ENCODE peak calls at places on chromosomes 13 and 19, in seven cellular contexts. I is mammary epithelial cell, P is A673, N is PC-9, Z is GM23338, O is GM23248, M is astrocyte. Q is an unnamed sample.

GRCh38 chr13:33752631-33753030 is 65.3 kb upstream of the RFC3 start:
- DNase-seq in I (no peak), P (no peak), N (no peak), Z (no peak), O (no peak), M (no peak), Q (no peak)

GRCh38 chr19:53076984-53077383 is 26.2 kb downstream of the ZNF160 start:
- DNase-seq in I (no peak), P (peak; percentile 41), N (no peak), Z (peak; percentile 97), O (peak; percentile 67), M (peak; percentile 12), Q (no peak)

GRCh38 chr19:53389591-53390377 is 5.2 kb upstream of the ZNF765 start:
- DNase-seq in I (no peak), P (no peak), N (no peak), Z (peak; percentile 98), O (no peak), M (no peak), Q (no peak)

GRCh38 chr19:45518469-45518826 is 11.2 kb downstream of the VASP start:
- DNase-seq in I (no peak), P (no peak), N (no peak), Z (no peak), O (no peak), M (no peak), Q (no peak)

GRCh38 chr13:99984463-99985242 is 3.1 kb downstream of the ZIC2 start:
- DNase-seq in I (no peak), P (peak; percentile 79), N (no peak), Z (peak; percentile 74), O (no peak), M (no peak), Q (no peak)

GRCh38 chr19:44113784-44114390 is 688 bp downstream of the ZNF225 start:
- DNase-seq in I (peak; percentile 1), P (peak; percentile 4), N (no peak), Z (peak; percentile 21), O (peak; percentile 40), M (no peak), Q (no peak)

GRCh38 chr13:37695200-37695599 is 96.6 kb upstream of the POSTN start:
- DNase-seq in I (no peak), P (no peak), N (no peak), Z (no peak), O (no peak), M (no peak), Q (no peak)

GRCh38 chr19:45800009-45800553 is 7.4 kb upstream of the DMWD start:
- DNase-seq in I (peak; percentile 58), P (peak; percentile 54), N (no peak), Z (no peak), O (peak; percentile 76), M (peak; percentile 50), Q (no peak)

GRCh38 chr19:38388310-38389100 is at the start of gene SPRED3:
- DNase-seq in I (no peak), P (no peak), N (no peak), Z (peak; percentile 85), O (peak; percentile 74), M (no peak), Q (no peak)

GRCh38 chr13:91721413-91721812 is 323.0 kb downstream of the GPC5 start:
- DNase-seq in I (no peak), P (no peak), N (no peak), Z (no peak), O (no peak), M (no peak), Q (no peak)

GRCh38 chr19:55080915-55081772 is 5.5 kb downstream of the EPS8L1 start:
- DNase-seq in I (peak; percentile 51), P (peak; percentile 81), N (no peak), Z (peak; percentile 92), O (peak; percentile 58), M (peak; percentile 12), Q (no peak)

GRCh38 chr13:73677041-73677589 is 457.1 kb downstream of the KLF12 start:
- DNase-seq in I (peak; percentile 95), P (peak; percentile 93), N (peak; percentile 10), Z (no peak), O (peak; percentile 36), M (peak; percentile 80), Q (peak; percentile 51)

GRCh38 chr13:112685856-112686255 is 4.0 kb upstream of the ATP11A start:
- DNase-seq in I (no peak), P (no peak), N (peak; percentile 13), Z (no peak), O (no peak), M (no peak), Q (no peak)

GRCh38 chr13:73228546-73228945 is 169.7 kb downstream of the KLF5 start:
- DNase-seq in I (peak; percentile 45), P (peak; percentile 5), N (no peak), Z (no peak), O (peak; percentile 33), M (no peak), Q (no peak)

GRCh38 chr19:44745386-44745831 is 3.1 kb upstream of the BCL3 start:
- DNase-seq in I (peak; percentile 43), P (peak; percentile 74), N (peak; percentile 55), Z (peak; percentile 52), O (peak; percentile 87), M (peak; percentile 72), Q (no peak)

GRCh38 chr13:26549713-26550112 is 7.8 kb upstream of the WASF3 start:
- DNase-seq in I (no peak), P (no peak), N (no peak), Z (no peak), O (no peak), M (no peak), Q (no peak)

GRCh38 chr13:25249001-25249543 is 38.2 kb downstream of the MTMR6 start:
- DNase-seq in I (peak; percentile 49), P (peak; percentile 80), N (no peak), Z (peak; percentile 68), O (peak; percentile 85), M (peak; percentile 28), Q (peak; percentile 51)

DNA sequence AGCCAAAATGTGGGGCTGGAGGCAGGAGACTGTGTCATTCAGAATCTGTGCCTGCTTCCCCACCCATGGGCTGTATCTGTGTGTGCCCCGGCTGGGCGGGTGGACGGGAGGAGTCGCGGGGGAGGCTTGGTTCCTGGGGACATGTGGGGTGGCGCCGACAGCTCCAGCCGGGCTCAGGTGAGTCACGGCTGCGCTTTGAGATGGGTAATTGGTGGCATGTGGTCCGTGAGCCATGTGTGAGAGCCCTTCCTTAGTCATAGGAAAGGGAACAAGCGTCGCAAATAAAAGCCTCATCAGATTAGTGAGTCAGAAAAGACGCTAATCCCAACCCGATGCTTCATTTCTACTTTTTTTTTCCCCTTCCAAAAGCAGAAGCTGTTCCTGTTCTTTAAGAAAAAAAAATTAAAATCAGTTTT is 118.6 kb upstream of the ZNF536 start:
- DNase-seq in I (no peak), P (peak; percentile 36), N (no peak), Z (no peak), O (peak; percentile 95), M (no peak), Q (no peak)
- TF ChIP-seq EZH2 in I (no peak), P (peak; percentile 63), N (no peak), Z (no peak), O (no peak), M (no peak), Q (no peak)

GRCh38 chr19:15456441-15456840 is 6.7 kb upstream of the WIZ start:
- DNase-seq in I (no peak), P (no peak), N (no peak), Z (no peak), O (no peak), M (no peak), Q (no peak)

GRCh38 chr19:15454371-15454800 is 4.6 kb upstream of the WIZ start:
- DNase-seq in I (no peak), P (no peak), N (no peak), Z (no peak), O (no peak), M (no peak), Q (no peak)

GRCh38 chr19:15456871-15457700 is 7.3 kb downstream of the RASAL3 start:
- DNase-seq in I (no peak), P (peak; percentile 54), N (no peak), Z (peak; percentile 99), O (peak; percentile 21), M (no peak), Q (no peak)

GRCh38 chr19:15455996-15456395 is 6.2 kb upstream of the WIZ start:
- DNase-seq in I (no peak), P (no peak), N (no peak), Z (no peak), O (no peak), M (no peak), Q (no peak)

DNA sequence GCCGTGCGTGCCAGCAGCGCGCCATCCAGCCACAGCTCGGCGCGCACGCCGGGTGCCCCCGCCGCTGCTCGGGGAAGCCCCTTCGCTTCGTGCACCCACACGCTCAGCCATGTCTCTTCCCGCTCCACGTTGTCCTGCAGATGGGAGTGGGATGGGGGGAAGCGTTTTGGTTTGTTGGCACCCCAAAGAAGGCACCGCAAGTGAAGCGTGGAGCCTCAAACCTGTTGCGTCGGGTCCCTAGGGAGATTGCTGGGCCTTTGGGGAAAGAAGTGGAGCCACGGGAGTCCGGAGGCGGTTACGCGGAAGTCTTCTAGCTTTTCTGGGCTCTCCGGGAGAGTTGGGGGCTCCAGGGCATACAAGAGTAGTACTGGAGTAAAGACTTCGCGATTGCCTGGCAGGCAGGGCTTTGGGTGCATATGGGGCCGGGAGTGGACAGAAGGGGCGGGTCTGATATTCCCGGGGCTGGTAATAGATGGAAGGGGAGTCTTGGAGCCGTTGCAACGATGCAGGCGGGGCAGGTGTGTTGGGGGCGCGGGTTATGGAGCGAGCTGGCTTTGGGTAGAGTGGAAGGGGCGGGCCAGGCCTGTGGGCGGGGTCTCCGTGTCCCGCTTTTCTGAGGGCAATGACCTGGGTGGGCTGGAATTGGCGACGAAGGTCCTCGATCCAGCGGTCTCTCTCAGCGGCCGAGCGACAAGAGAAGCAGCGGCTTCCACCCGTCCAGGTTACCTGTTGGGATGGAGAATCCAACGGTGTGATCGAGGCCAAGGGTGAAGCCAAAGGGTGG is 6.5 kb downstream of the RASAL3 start:
- DNase-seq in I (no peak), P (peak; percentile 39), N (no peak), Z (peak; percentile 33), O (no peak), M (no peak), Q (no peak)
- TF ChIP-seq EZH2 in I (peak; percentile 33), P (no peak), N (no peak), Z (peak; percentile 80), O (no peak), M (peak; percentile 87), Q (no peak)

DNA sequence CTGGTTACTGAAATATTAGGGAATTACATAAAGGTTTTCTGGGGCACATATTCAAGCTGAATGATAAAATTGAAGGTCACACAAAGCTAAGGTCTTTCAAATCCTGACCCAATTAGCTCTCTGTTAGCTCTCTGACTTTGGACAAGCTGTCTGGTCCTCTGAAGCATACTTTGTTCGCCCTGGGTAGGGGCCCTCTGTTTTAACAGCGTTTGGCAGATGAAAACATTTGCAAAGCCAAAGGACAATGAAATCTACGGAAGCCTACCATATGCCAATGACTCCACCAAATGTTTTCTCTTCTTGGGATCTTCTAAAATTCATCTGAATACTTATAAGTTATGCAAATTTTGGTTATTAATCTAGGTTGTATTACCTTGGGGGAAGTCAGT is 14.5 kb upstream of the GJA3 start:
- DNase-seq in I (no peak), P (no peak), N (no peak), Z (no peak), O (no peak), M (no peak), Q (no peak)
- TF ChIP-seq EZH2 in I (no peak), P (no peak), N (no peak), Z (no peak), O (no peak), M (no peak), Q (no peak)

DNA sequence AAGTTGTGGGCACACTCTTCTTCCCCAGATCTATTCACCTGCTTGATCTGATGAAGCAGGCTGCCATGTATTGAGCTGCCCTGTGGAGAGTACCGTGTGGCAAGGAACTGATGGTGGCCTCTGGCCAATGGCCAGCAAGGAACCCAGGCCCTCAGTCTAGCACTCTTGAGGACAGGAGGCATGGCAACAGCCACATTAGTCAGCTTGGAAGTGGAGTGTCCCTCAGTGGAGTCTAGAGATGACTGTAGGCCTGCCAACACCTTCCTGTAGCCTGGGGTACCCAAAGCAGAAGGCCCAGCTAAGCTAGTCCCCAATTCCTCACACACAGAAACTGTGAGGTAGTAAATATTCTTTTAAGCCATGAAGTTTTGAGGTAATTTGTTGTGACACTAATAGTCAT is 412.5 kb downstream of the DACH1 start:
- DNase-seq in I (no peak), P (no peak), N (no peak), Z (no peak), O (no peak), M (no peak), Q (no peak)
- TF ChIP-seq EZH2 in I (no peak), P (no peak), N (no peak), Z (no peak), O (no peak), M (no peak), Q (no peak)

Q was measured in SK-N-MC.